ENCODE peak calls at places on chromosomes 6 and 20, in five cellular contexts. E is substantia nigra; Y is epithelial cell of prostate; B is caudate nucleus; L is effector CD4-positive, alpha-beta T cell. W is an unnamed sample.

GRCh38 chr20:35978041-35978513 is 9.7 kb downstream of the CNBD2 start:
- DNase-seq in L (no peak), E (no peak), Y (no peak), B (no peak), W (no peak)

GRCh38 chr6:43723737-43724295 is 36.2 kb upstream of the MRPS18A start:
- DNase-seq in B (peak; percentile 3), Y (no peak), L (peak; percentile 43), E (no peak), W (peak; percentile 92)

GRCh38 chr6:125792680-125793079 is 1.9 kb downstream of the NCOA7 start:
- DNase-seq in Y (no peak), L (no peak), E (no peak), B (no peak), W (no peak)

GRCh38 chr20:41373384-41373783 is 6.8 kb upstream of the EMILIN3 start:
- DNase-seq in Y (no peak), E (no peak), B (no peak), L (no peak), W (no peak)

GRCh38 chr6:64409948-64410347 is 774.3 kb downstream of the PHF3 start:
- DNase-seq in B (no peak), L (no peak), E (no peak), Y (no peak), W (no peak)

GRCh38 chr6:111260570-111261298 is 173.4 kb downstream of the SLC16A10 start:
- DNase-seq in E (no peak), L (no peak), Y (peak; percentile 16), B (no peak), W (no peak)

GRCh38 chr6:22764521-22764920 is 195.2 kb downstream of the HDGFL1 start:
- DNase-seq in L (no peak), E (no peak), Y (no peak), B (no peak), W (no peak)

GRCh38 chr6:34201455-34202098 is 35.1 kb upstream of the HMGA1 start:
- DNase-seq in B (no peak), Y (no peak), L (no peak), E (no peak), W (no peak)

GRCh38 chr6:29528988-29529560 is 30.5 kb downstream of the UBD start:
- DNase-seq in Y (no peak), E (no peak), B (no peak), L (no peak), W (no peak)

GRCh38 chr6:105179244-105180065 is at the start of gene POPDC3:
- DNase-seq in Y (no peak), L (no peak), E (peak; percentile 11), B (peak; percentile 31), W (peak; percentile 46)

GRCh38 chr6:147699637-147700036 is 191.1 kb downstream of the SAMD5 start:
- DNase-seq in Y (peak; percentile 59), E (no peak), B (no peak), L (no peak), W (no peak)

GRCh38 chr6:20712011-20712410 is 177.8 kb downstream of the CDKAL1 start:
- DNase-seq in B (no peak), E (no peak), L (no peak), Y (no peak), W (no peak)

GRCh38 chr6:111381126-111381525 is 101.9 kb downstream of the REV3L start:
- DNase-seq in L (no peak), B (no peak), Y (no peak), E (no peak), W (no peak)

GRCh38 chr20:3935295-3935955 is 46.2 kb downstream of the PANK2 start:
- DNase-seq in E (no peak), Y (no peak), L (no peak), B (no peak), W (no peak)

GRCh38 chr6:104182811-104183210 is 676.9 kb downstream of the HACE1 start:
- DNase-seq in Y (peak; percentile 89), E (no peak), L (no peak), B (no peak), W (no peak)

GRCh38 chr6:24662206-24662605 is 4.5 kb downstream of the TDP2 start:
- DNase-seq in Y (no peak), B (no peak), E (no peak), L (no peak), W (no peak)

GRCh38 chr20:40511478-40511877 is 177.6 kb downstream of the MAFB start:
- DNase-seq in Y (no peak), B (no peak), L (no peak), E (no peak), W (no peak)

GRCh38 chr20:36653456-36653855 is 7.5 kb upstream of the SLA2 start:
- DNase-seq in L (no peak), E (no peak), Y (no peak), B (no peak), W (peak; percentile 88)

GRCh38 chr20:5719861-5720401 is 30.3 kb upstream of the SHLD1 start:
- DNase-seq in B (no peak), L (no peak), Y (peak; percentile 22), E (no peak), W (no peak)

GRCh38 chr20:24746351-24746685 is 202.8 kb upstream of the CST7 start:
- DNase-seq in L (no peak), B (no peak), Y (peak; percentile 68), E (no peak), W (no peak)

GRCh38 chr6:155327326-155328073 is 13.2 kb upstream of the TFB1M start:
- DNase-seq in E (no peak), L (peak; percentile 61), Y (no peak), B (peak; percentile 18), W (peak; percentile 37)

GRCh38 chr20:49104365-49104648 is 58.2 kb downstream of the CSE1L start:
- DNase-seq in Y (no peak), E (no peak), B (no peak), L (no peak), W (peak; percentile 20)

GRCh38 chr6:165439928-165440554 is 130.6 kb upstream of the C6orf118 start:
- DNase-seq in L (no peak), B (no peak), Y (peak; percentile 33), E (no peak), W (no peak)

GRCh38 chr20:36472656-36473071 is 68.7 kb upstream of the MYL9 start:
- DNase-seq in Y (peak; percentile 26), L (no peak), B (no peak), E (no peak), W (no peak)

GRCh38 chr20:38649275-38649891 is 47.8 kb downstream of the ARHGAP40 start:
- DNase-seq in Y (no peak), E (no peak), B (peak; percentile 25), L (no peak), W (peak; percentile 49)

GRCh38 chr20:38046572-38046971 is 13.0 kb downstream of the RPRD1B start:
- DNase-seq in L (no peak), Y (no peak), B (no peak), E (no peak), W (no peak)

GRCh38 chr6:89763550-89763949 is 56.0 kb downstream of the MDN1 start:
- DNase-seq in E (no peak), B (no peak), Y (no peak), L (no peak), W (no peak)

GRCh38 chr20:31894980-31895675 is 24.7 kb downstream of the TTLL9 start:
- DNase-seq in L (no peak), Y (no peak), E (no peak), B (peak; percentile 3), W (no peak)

GRCh38 chr6:159429427-159429826 is 260.2 kb downstream of the FNDC1 start:
- DNase-seq in L (no peak), B (no peak), E (no peak), Y (no peak), W (no peak)

W was measured in WERI-Rb-1.